ENCODE peak calls at places on chromosome 15, in five cellular contexts. N is tibial nerve, S is cardiac muscle cell, E is IMR-90, C is psoas muscle. H is an unnamed sample.
A peak's percentile ranks its signal among the peaks of the same experiment; 100 is the strongest.

GRCh38 chr15:100614918-100615317 is 12.5 kb downstream of the ASB7 start:
- DNase-seq in N (no peak), S (no peak), E (no peak), C (no peak), H (no peak)

GRCh38 chr15:98421419-98422085 is 226.8 kb upstream of the IGF1R start:
- DNase-seq in N (peak; percentile 61), S (peak; percentile 85), E (peak; percentile 13), C (peak; percentile 73), H (peak; percentile 39)

GRCh38 chr15:64865998-64866520 is 24.3 kb downstream of the PLEKHO2 start:
- DNase-seq in N (no peak), S (no peak), E (peak; percentile 98), C (no peak), H (peak; percentile 35)

GRCh38 chr15:64710664-64711441 is 64.5 kb downstream of the RBPMS2 start:
- DNase-seq in N (no peak), S (no peak), E (no peak), C (no peak), H (no peak)

GRCh38 chr15:67918205-67918861 is 78.5 kb upstream of the RNU6-1 start:
- DNase-seq in N (no peak), S (no peak), E (no peak), C (no peak), H (no peak)

GRCh38 chr15:101381671-101382212 is 86.7 kb upstream of the SNRPA1 start:
- DNase-seq in N (no peak), S (no peak), E (no peak), C (no peak), H (no peak)

GRCh38 chr15:97976766-97977503 is 16.4 kb downstream of the ARRDC4 start:
- DNase-seq in N (no peak), S (no peak), E (no peak), C (no peak), H (no peak)

GRCh38 chr15:101111570-101112262 is 140.1 kb downstream of the CHSY1 start:
- DNase-seq in N (no peak), S (no peak), E (no peak), C (no peak), H (no peak)

GRCh38 chr15:76285241-76285825 is 25.9 kb downstream of the ETFA start:
- DNase-seq in N (no peak), S (no peak), E (peak; percentile 1), C (no peak), H (peak; percentile 29)

GRCh38 chr15:43876872-43877271 is 50.1 kb downstream of the WDR76 start:
- DNase-seq in N (no peak), S (no peak), E (no peak), C (no peak), H (no peak)

GRCh38 chr15:71296032-71296686 is 180.9 kb downstream of the THSD4 start:
- DNase-seq in N (no peak), S (no peak), E (peak; percentile 96), C (no peak), H (peak; percentile 84)

GRCh38 chr15:68450192-68450591 is 18.2 kb upstream of the ITGA11 start:
- DNase-seq in N (no peak), S (no peak), E (no peak), C (no peak), H (no peak)

GRCh38 chr15:27025411-27026051 is 54.5 kb downstream of the GABRG3 start:
- DNase-seq in N (no peak), S (no peak), E (no peak), C (no peak), H (no peak)

GRCh38 chr15:57881361-57881760 is 174.8 kb downstream of the POLR2M start:
- DNase-seq in N (no peak), S (no peak), E (no peak), C (no peak), H (peak; percentile 10)

GRCh38 chr15:45130291-45131000 is 652 bp downstream of the DUOX1 start:
- DNase-seq in N (no peak), S (no peak), E (no peak), C (no peak), H (no peak)
- H3K4me3 ChIP-seq in N (peak overlapping the region; percentile 32), S (no peak overlapping the region), E (no peak overlapping the region), C (peak overlapping the region; percentile 48), H (no peak overlapping the region)

DNA sequence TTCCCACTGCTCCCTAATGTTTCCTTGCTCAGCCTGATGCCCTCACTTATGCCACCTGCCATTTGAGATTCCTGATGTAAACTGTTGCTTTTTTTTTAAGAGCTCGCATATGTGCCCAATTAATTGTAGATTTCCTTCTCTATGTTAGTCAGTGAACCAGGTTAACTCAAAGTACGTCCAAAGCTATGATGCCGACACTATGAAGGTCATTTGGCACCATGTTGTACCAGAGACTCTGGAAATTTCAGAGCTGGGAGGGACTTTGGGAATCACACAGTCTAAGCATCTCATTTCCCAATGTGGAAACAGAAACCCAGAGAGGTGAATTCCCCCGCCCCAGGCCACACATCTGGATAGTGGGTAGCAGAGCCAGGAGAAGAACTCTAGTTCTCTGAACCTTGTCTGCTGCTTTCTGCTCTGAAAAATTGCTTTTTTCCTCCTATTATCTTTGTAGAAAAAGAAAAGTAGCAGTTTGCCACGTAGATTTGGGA is 38.5 kb upstream of the TNFAIP8L3 start:
- DNase-seq in N (no peak), S (no peak), E (no peak), C (no peak), H (no peak)
- TF ChIP-seq CTCF in N (no peak), S (no peak), E (no peak), C (no peak), H (no peak)

GRCh38 chr15:36175781-36176211 is 403.6 kb upstream of the CDIN1 start:
- DNase-seq in N (no peak), S (no peak), E (no peak), C (no peak), H (no peak)

GRCh38 chr15:36172970-36173369 is 406.5 kb upstream of the CDIN1 start:
- DNase-seq in N (no peak), S (no peak), E (no peak), C (no peak), H (peak; percentile 23)

GRCh38 chr15:36183207-36183606 is 396.2 kb upstream of the CDIN1 start:
- DNase-seq in N (no peak), S (no peak), E (peak; percentile 60), C (no peak), H (no peak)

GRCh38 chr15:36175181-36175750 is 404.2 kb upstream of the CDIN1 start:
- DNase-seq in N (no peak), S (no peak), E (no peak), C (no peak), H (no peak)

DNA sequence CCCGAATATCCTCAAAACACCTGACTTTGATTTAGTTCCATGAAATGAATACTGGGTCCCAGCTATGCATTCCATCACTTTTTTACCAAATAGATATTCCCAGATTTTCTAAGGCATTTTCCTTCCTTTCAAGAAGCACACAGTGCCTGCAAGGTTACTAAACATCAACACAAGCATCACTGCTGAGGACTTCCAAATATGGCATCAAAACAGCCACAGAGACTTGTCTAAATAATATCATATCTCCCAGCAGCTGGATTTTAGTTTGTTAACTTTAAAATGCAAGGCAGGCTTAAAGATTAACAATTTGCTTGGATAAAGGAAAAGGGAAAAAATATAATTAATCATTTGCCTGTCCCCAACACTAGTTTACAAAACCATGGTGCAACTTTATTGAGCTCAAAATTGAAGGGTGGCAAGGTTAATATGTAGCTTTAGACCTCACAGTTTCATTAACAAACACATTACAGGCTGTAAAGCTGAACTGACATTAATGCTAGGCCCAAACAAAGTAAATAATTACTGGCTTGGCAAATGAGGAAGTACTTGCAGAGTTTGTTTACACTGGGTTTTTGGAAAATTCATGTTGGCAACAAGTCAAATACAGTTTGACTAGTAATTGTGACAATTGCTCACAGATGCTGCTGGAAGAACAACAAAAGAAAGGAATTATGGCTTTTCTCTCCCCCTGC is 401.7 kb upstream of the CDIN1 start:
- DNase-seq in N (no peak), S (no peak), E (peak; percentile 43), C (no peak), H (no peak)
- H3K4me3 ChIP-seq in N (no peak overlapping the region), S (no peak overlapping the region), E (no peak overlapping the region), C (no peak overlapping the region), H (no peak overlapping the region)

DNA sequence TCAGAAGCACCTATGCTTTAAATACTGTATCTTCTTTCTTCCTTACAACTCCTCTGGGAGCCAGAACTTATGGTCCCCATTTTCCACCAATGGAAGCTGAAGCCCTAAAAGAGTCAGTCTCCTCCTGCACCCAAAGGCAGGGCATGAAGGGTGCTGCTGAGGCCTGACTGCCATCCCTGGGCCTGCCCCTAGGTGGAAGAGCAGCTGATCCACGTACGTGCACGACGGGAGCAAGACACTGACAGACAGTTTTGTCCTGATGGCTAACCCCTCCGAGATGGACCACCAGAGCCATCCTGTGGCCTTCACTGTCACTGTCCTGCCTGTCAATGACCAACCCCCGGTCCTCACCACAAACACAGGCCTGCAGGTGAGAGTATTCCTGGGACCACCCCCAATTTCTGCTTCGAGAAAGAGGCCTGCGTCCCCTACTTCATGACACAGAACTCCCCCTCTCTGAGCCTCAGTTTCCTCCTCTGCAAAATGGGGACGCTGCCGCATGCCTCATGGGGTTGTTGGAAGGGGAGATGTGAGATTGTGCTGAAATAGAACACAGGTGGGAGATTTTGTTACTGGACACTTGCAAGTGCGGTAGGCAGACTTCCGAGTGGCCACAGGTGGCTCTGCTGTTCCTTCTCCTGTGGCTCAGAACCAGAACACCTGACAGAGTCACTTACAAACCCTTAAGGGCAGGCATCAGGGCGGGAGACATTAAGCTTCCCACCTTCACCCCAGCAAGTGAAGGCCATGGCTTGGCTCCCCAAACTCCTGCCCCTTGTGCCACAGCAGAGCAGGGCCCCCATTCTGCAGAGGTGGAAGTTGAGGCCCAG is 175.4 kb downstream of the TBC1D2B start:
- DNase-seq in N (no peak), S (peak; percentile 14), E (no peak), C (no peak), H (no peak)
- TF ChIP-seq CTCF in N (no peak), S (peak; percentile 16), E (peak; percentile 11), C (no peak), H (peak; percentile 8)

GRCh38 chr15:31977812-31978662 is 52.3 kb upstream of the CHRNA7 start:
- DNase-seq in N (peak; percentile 37), S (peak; percentile 80), E (peak; percentile 14), C (no peak), H (peak; percentile 36)
- H3K4me3 ChIP-seq in N (no peak overlapping the region), S (no peak overlapping the region), E (no peak overlapping the region), C (no peak overlapping the region), H (no peak overlapping the region)

GRCh38 chr15:85800460-85801123 is 5.9 kb upstream of the KLHL25 start:
- DNase-seq in N (no peak), S (no peak), E (peak; percentile 61), C (peak; percentile 77), H (peak; percentile 39)
- TF ChIP-seq CTCF in N (no peak), S (no peak), E (no peak), C (peak; percentile 40), H (no peak)

GRCh38 chr15:82571722-82572222 is 31.5 kb upstream of the RPS17 start:
- DNase-seq in N (peak; percentile 52), S (peak; percentile 46), E (peak; percentile 83), C (peak; percentile 66), H (peak; percentile 59)
- H3K4me3 ChIP-seq in N (peak overlapping the region; percentile 38), S (peak overlapping the region; percentile 4), E (peak overlapping the region; percentile 36), C (peak overlapping the region; percentile 47), H (peak overlapping the region; percentile 38)

GRCh38 chr15:91660174-91660649 is 193.3 kb upstream of the SLCO3A1 start:
- DNase-seq in N (no peak), S (no peak), E (no peak), C (no peak), H (no peak)
- TF ChIP-seq CTCF in N (no peak), S (no peak), E (no peak), C (no peak), H (no peak)